ENCODE peak calls at places on chromosomes 11 and 22, in eight cellular contexts. M is K562, X is endodermal cell, L is keratinocyte, H is fibroblast of lung, Z is IMR-90, G is GM23248, A is mesenchymal stem cell. R is an unnamed sample.

GRCh38 chr22:36239150-36239400 is 252 bp downstream of the APOL2 start:
- DNase-seq in M (no peak), X (peak), L (no peak), H (no peak), Z (no peak), G (no peak), A (no peak), R (peak)

GRCh38 chr11:122248130-122248529 is 132.1 kb upstream of the BLID start:
- DNase-seq in M (no peak), X (no peak), L (no peak), H (no peak), Z (no peak), G (no peak), A (no peak), R (no peak)

GRCh38 chr11:12233602-12233925 is 123.2 kb downstream of the MICAL2 start:
- DNase-seq in M (no peak), X (no peak), L (no peak), H (no peak), Z (no peak), G (no peak), A (no peak), R (no peak)

GRCh38 chr22:28072066-28072465 is 153.0 kb upstream of the PITPNB start:
- DNase-seq in M (no peak), X (no peak), L (peak), H (peak), Z (peak), G (peak), A (no peak), R (no peak)

GRCh38 chr11:75302346-75302745 is 49.1 kb downstream of the ARRB1 start:
- DNase-seq in M (no peak), X (no peak), L (no peak), H (no peak), Z (no peak), G (no peak), A (no peak), R (no peak)

GRCh38 chr22:43900206-43900605 is 8.4 kb upstream of the PNPLA5 start:
- DNase-seq in M (no peak), X (peak), L (no peak), H (no peak), Z (no peak), G (no peak), A (no peak), R (no peak)

GRCh38 chr11:128290106-128290840 is 297.1 kb downstream of the ETS1 start:
- DNase-seq in M (peak), X (peak), L (no peak), H (peak), Z (peak), G (peak), A (peak), R (peak)

GRCh38 chr11:2869561-2870427 is 15.8 kb downstream of the CDKN1C start:
- DNase-seq in M (no peak), X (no peak), L (no peak), H (no peak), Z (no peak), G (no peak), A (no peak), R (no peak)

GRCh38 chr22:46934746-46935491 is 172.5 kb downstream of the TBC1D22A start:
- DNase-seq in M (peak), X (peak), L (peak), H (peak), Z (peak), G (peak), A (peak), R (no peak)
- H3K9ac ChIP-seq in M (peak), X (no peak), L (peak), H (no peak), Z (no peak), G (peak), A (peak), R (no peak)

DNA sequence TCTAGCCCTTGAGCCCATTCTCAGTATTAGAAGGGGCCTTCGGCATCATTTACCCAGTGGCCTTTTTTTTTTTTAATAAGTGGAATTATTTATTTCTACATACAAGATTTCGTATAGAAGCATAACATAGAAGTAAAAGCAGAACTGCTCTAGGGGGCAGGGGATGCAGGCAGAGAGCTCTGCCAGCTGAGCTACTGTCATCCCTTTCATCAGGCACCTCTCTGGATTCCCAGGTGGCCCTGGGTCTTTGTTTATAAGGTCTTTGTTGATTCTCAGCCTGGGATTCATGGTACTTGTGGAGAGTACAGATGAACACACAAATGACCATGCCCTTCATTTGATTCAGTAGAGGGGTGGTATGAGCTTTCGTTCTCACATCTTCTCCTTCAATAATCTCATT is 66.4 kb downstream of the GAB2 start:
- DNase-seq in M (no peak), X (no peak), L (no peak), H (no peak), Z (no peak), G (peak), A (no peak), R (no peak)
- H3K9ac ChIP-seq in M (peak), X (no peak), L (no peak), H (no peak), Z (no peak), G (peak), A (peak), R (no peak)

GRCh38 chr11:14203392-14203791 is 155.6 kb downstream of the RRAS2 start:
- DNase-seq in M (no peak), X (no peak), L (no peak), H (no peak), Z (no peak), G (no peak), A (no peak), R (no peak)

DNA sequence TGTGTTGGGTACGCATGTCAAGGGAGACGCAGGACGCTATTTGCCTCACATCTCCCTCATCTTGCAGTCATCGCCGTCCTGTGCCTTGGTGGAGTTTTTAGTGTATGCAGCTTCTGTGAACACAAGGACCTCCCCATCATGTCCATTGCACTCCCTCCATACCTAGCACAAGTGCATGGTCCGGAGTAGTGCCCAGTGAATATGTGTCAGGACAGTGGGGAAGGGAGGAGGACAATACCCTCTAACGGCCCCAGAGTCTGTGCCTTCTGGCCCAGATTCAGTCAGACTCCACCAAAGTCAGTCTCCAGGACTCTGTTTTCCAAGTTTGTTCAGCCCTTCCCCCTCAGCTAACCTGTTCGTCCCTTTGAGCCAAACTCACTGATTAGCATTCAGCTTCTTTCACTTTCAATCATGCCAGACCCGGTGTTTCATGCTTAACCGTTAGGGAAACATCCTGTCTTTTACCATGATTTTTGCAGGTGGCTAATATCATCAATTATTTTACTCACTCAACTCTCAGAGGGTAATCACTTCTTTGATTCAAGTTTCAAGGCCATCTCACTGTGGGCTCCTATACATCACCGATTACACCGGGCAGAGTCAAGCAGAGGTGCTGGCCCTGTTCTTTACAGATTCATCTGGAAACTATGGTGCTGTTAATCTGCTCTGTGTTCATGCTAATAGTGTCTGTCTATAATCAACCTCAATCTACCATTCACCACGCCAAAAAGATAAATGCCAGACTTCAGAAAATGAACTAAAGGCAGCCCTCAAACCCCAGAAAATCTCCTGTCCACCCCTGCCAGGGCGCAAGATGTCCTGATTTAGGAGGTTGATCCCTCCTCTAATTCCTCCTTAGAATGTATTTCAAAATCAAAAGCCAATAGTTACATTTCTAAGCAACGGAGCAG is 156.5 kb downstream of the RRAS2 start:
- DNase-seq in M (no peak), X (no peak), L (no peak), H (no peak), Z (no peak), G (no peak), A (no peak), R (no peak)
- H3K9ac ChIP-seq in M (no peak), X (no peak), L (no peak), H (no peak), Z (no peak), G (no peak), A (no peak), R (no peak)

GRCh38 chr22:24495365-24495675 is 188 bp downstream of the UPB1 start:
- DNase-seq in M (no peak), X (no peak), L (no peak), H (no peak), Z (no peak), G (no peak), A (no peak), R (no peak)

GRCh38 chr22:24494182-24494534 is 974 bp upstream of the UPB1 start:
- DNase-seq in M (no peak), X (peak), L (no peak), H (no peak), Z (no peak), G (no peak), A (no peak), R (no peak)

GRCh38 chr22:24496234-24496633 is 1.1 kb downstream of the UPB1 start:
- DNase-seq in M (no peak), X (no peak), L (no peak), H (no peak), Z (no peak), G (no peak), A (no peak), R (no peak)

GRCh38 chr22:24496661-24497060 is 1.5 kb downstream of the UPB1 start:
- DNase-seq in M (no peak), X (peak), L (no peak), H (no peak), Z (no peak), G (no peak), A (no peak), R (no peak)

GRCh38 chr22:24494535-24495364 is at the start of gene UPB1:
- DNase-seq in M (no peak), X (peak), L (no peak), H (no peak), Z (no peak), G (no peak), A (no peak), R (no peak)
- H3K9ac ChIP-seq in M (no peak), X (no peak), L (no peak), H (no peak), Z (no peak), G (no peak), A (peak), R (no peak)

DNA sequence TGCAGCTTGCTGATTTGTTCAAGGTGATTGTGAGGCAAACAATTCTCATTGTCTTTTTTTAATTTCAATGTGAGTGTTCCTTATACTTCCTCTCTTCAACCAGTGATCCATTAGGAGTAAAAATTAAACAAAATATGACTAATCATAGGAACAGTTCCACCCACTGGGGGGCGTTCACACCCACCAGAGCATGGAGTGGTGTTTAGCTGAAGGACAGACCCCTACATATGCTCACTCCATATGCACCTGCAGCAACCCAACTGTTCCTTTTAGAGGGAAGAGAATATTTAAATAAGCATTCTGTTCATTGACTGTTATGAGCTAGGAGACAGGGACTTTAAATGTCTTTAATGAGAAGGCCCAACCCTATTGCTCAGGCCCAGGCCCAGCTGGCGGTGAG is 78.7 kb upstream of the DRD2 start:
- DNase-seq in M (peak), X (peak), L (no peak), H (peak), Z (no peak), G (peak), A (no peak), R (peak)
- H3K9ac ChIP-seq in M (no peak), X (no peak), L (no peak), H (no peak), Z (no peak), G (peak), A (peak), R (peak)

R was measured in Karpas-422.